ENCODE peak calls at places on chromosomes 6 and 20, in five cellular contexts. W is HuH-7.5; M is A549; R is AG04450; G is stimulated activated CD4-positive, alpha-beta T cell treated with anti-CD3 and anti-CD28 coated beads, Interleukin-2, amount 100 ng/mL, for 48 hours. C is an unnamed sample.

GRCh38 chr6:82687855-82688254 is 324.2 kb downstream of the TPBG start:
- DNase-seq in W (no peak), M (no peak), R (no peak), G (no peak), C (no peak)

GRCh38 chr6:83047065-83047754 is 18.4 kb downstream of the UBE3D start:
- DNase-seq in W (no peak), M (no peak), R (no peak), G (no peak), C (no peak)

GRCh38 chr6:57190140-57190539 is 18.0 kb downstream of the BAG2 start:
- DNase-seq in W (no peak), M (no peak), R (no peak), G (no peak), C (no peak)

GRCh38 chr20:2585811-2586210 is 49.4 kb downstream of the TMC2 start:
- DNase-seq in W (no peak), M (no peak), R (peak; percentile 7), G (no peak), C (no peak)

GRCh38 chr20:24052599-24053275 is 64.2 kb upstream of the GGTLC1 start:
- DNase-seq in W (no peak), M (no peak), R (no peak), G (no peak), C (no peak)

GRCh38 chr20:31833130-31833930 is 12.1 kb downstream of the FOXS1 start:
- DNase-seq in W (peak; percentile 96), M (peak; percentile 90), R (no peak), G (peak; percentile 75), C (peak; percentile 80)

GRCh38 chr6:144936764-144937163 is 651.6 kb downstream of the UTRN start:
- DNase-seq in W (no peak), M (no peak), R (no peak), G (no peak), C (no peak)

GRCh38 chr6:38100380-38100779 is 280.9 kb downstream of the ZFAND3 start:
- DNase-seq in W (no peak), M (no peak), R (no peak), G (no peak), C (no peak)

GRCh38 chr6:157768304-157768703 is 54.7 kb upstream of the SNX9 start:
- DNase-seq in W (no peak), M (no peak), R (no peak), G (no peak), C (no peak)

GRCh38 chr20:47501117-47501482 is 587 bp upstream of the NCOA3 start:
- DNase-seq in W (no peak), M (peak; percentile 22), R (no peak), G (no peak), C (no peak)

GRCh38 chr20:37956099-37956498 is 53.2 kb downstream of the VSTM2L start:
- DNase-seq in W (no peak), M (no peak), R (peak; percentile 24), G (no peak), C (no peak)

GRCh38 chr6:169216830-169217229 is 36.8 kb downstream of the THBS2 start:
- DNase-seq in W (no peak), M (no peak), R (no peak), G (no peak), C (no peak)

GRCh38 chr6:16324622-16325225 is 86.3 kb downstream of the GMPR start:
- DNase-seq in W (no peak), M (no peak), R (no peak), G (no peak), C (no peak)

GRCh38 chr20:15817351-15817750 is 755.9 kb downstream of the KIF16B start:
- DNase-seq in W (no peak), M (no peak), R (no peak), G (no peak), C (no peak)

GRCh38 chr20:23270427-23270911 is 80.1 kb upstream of the NXT1 start:
- DNase-seq in W (peak; percentile 36), M (no peak), R (peak; percentile 51), G (no peak), C (peak; percentile 43)

GRCh38 chr20:2814587-2815051 is at the start of gene C20orf141:
- DNase-seq in W (no peak), M (peak; percentile 59), R (peak; percentile 93), G (no peak), C (peak; percentile 87)

GRCh38 chr6:82178084-82178758 is 69.3 kb downstream of the IBTK start:
- DNase-seq in W (no peak), M (no peak), R (no peak), G (no peak), C (no peak)

GRCh38 chr20:34215711-34216381 is 25.4 kb upstream of the ASIP start:
- DNase-seq in W (peak; percentile 68), M (peak; percentile 54), R (peak; percentile 16), G (peak; percentile 55), C (peak; percentile 73)

GRCh38 chr20:23537030-23537429 is 31.3 kb downstream of the CST9L start:
- DNase-seq in W (no peak), M (no peak), R (no peak), G (no peak), C (no peak)